ENCODE peak calls at places on chromosomes 2 and 18, in four cellular contexts. N is M059J, T is NCI-H2081, C is A172. Y is an unnamed sample.

GRCh38 chr2:97731274-97732050 is 18.1 kb downstream of the ZAP70 start:
- DNase-seq in C (no peak), T (no peak), N (no peak), Y (no peak)

GRCh38 chr2:54212456-54212855 is 43.6 kb downstream of the TSPYL6 start:
- DNase-seq in C (peak), T (no peak), N (peak), Y (peak)

GRCh38 chr2:190505696-190506095 is 28.8 kb downstream of the NEMP2 start:
- DNase-seq in T (peak), C (no peak), N (no peak), Y (no peak)

GRCh38 chr18:48949606-48950535 is 894 bp downstream of the SMAD7 start:
- DNase-seq in C (no peak), T (peak), N (peak), Y (peak)

GRCh38 chr2:112690853-112691390 is 29.9 kb upstream of the NT5DC4 start:
- DNase-seq in C (peak), N (peak), T (peak), Y (peak)

GRCh38 chr2:25821225-25822056 is 56.8 kb downstream of the ASXL2 start:
- DNase-seq in C (peak), T (no peak), N (peak), Y (peak)

GRCh38 chr18:79326413-79327198 is 69.1 kb upstream of the NFATC1 start:
- DNase-seq in N (no peak), C (no peak), T (no peak), Y (no peak)

GRCh38 chr2:67649331-67650071 is 252.4 kb downstream of the ETAA1 start:
- DNase-seq in N (peak), C (peak), T (peak), Y (peak)

GRCh38 chr2:101766871-101767739 is 69.6 kb downstream of the MAP4K4 start:
- DNase-seq in T (no peak), N (peak), C (peak), Y (peak)

GRCh38 chr2:64260817-64261216 is 116.6 kb upstream of the PELI1 start:
- DNase-seq in N (no peak), C (no peak), T (no peak), Y (no peak)

GRCh38 chr2:230900336-230900995 is 24.6 kb downstream of the GPR55 start:
- DNase-seq in T (no peak), C (no peak), N (no peak), Y (no peak)

GRCh38 chr2:66925128-66925527 is 472.0 kb upstream of the ETAA1 start:
- DNase-seq in C (peak), N (peak), T (no peak), Y (peak)

GRCh38 chr2:231941673-231942072 is 15.5 kb upstream of the NPPC start:
- DNase-seq in C (no peak), T (no peak), N (no peak), Y (no peak)

GRCh38 chr2:150572194-150572766 is 84.8 kb upstream of the RND3 start:
- DNase-seq in C (no peak), N (no peak), T (no peak), Y (no peak)

GRCh38 chr2:238031749-238032148 is 29.1 kb upstream of the SCLY start:
- DNase-seq in N (no peak), C (no peak), T (no peak), Y (peak)

GRCh38 chr2:144279165-144279564 is 240.8 kb downstream of the ZEB2 start:
- DNase-seq in C (no peak), T (no peak), N (no peak), Y (no peak)